ENCODE peak calls at places on chromosomes 3 and 15, in eight cellular contexts. M is NT2/D1; E is GM23338; Z is stomach; L is neural progenitor cell; O is RWPE2; H is fibroblast of lung; B is CD8-positive, alpha-beta memory T cell. Q is an unnamed sample. For H3K4me1 and H3K36me3, the result is how much of the 10 kb centered on the place peaks cover.

GRCh38 chr3:157549498-157549897 is 46.3 kb upstream of the VEPH1 start:
- DNase-seq in O (no peak), E (no peak), L (no peak), H (no peak), M (no peak), B (no peak), Z (no peak), Q (no peak)

GRCh38 chr3:149010504-149010951 is 19.2 kb downstream of the GYG1 start:
- DNase-seq in Z (no peak), H (peak), L (no peak), O (no peak), M (no peak), E (no peak), B (no peak), Q (no peak)

GRCh38 chr3:36792342-36792741 is 28.0 kb upstream of the DCLK3 start:
- DNase-seq in H (peak), M (peak), L (peak), E (peak), O (no peak), Z (no peak), B (no peak), Q (peak)

GRCh38 chr3:170420307-170420821 is 1.7 kb downstream of the CLDN11 start:
- DNase-seq in M (no peak), B (no peak), O (no peak), L (peak), H (peak), E (peak), Z (no peak), Q (no peak)

GRCh38 chr3:184563941-184564684 is 2.5 kb downstream of the EPHB3 start:
- DNase-seq in E (no peak), Z (no peak), L (no peak), O (no peak), H (no peak), M (no peak), B (no peak), Q (peak)

GRCh38 chr15:52783191-52783829 is 6.8 kb downstream of the ONECUT1 start:
- DNase-seq in O (no peak), H (no peak), E (peak), B (no peak), M (no peak), L (peak), Z (no peak), Q (peak)

GRCh38 chr3:18438586-18438985 is 13.4 kb upstream of the SATB1 start:
- DNase-seq in Z (no peak), E (peak), L (no peak), M (no peak), H (no peak), O (no peak), B (peak), Q (no peak)

GRCh38 chr15:33007295-33007855 is 187.1 kb downstream of the FMN1 start:
- DNase-seq in B (no peak), E (peak), M (peak), H (peak), O (no peak), L (peak), Z (no peak), Q (peak)

GRCh38 chr3:66997560-66998074 is 490 bp upstream of the KBTBD8 start:
- DNase-seq in Z (no peak), M (no peak), H (peak), L (no peak), O (no peak), B (peak), E (no peak), Q (no peak)

GRCh38 chr15:50675524-50676144 is 11.0 kb downstream of the TRPM7 start:
- DNase-seq in Z (no peak), L (no peak), B (no peak), E (peak), M (no peak), O (no peak), H (peak), Q (no peak)

GRCh38 chr15:52100807-52101206 is 11.8 kb downstream of the BCL2L10 start:
- DNase-seq in Z (peak), B (no peak), E (no peak), L (no peak), H (peak), O (peak), M (no peak), Q (no peak)

GRCh38 chr3:100761211-100761921 is 52.1 kb downstream of the TFG start:
- DNase-seq in E (peak), B (peak), H (no peak), L (peak), Z (no peak), O (no peak), M (no peak), Q (peak)

GRCh38 chr3:32865364-32865763 is 47.6 kb downstream of the TRIM71 start:
- DNase-seq in M (no peak), Z (peak), L (no peak), B (no peak), O (no peak), E (no peak), H (peak), Q (no peak)
- H3K4me3 ChIP-seq in M (no peak), Z (no peak), L (no peak), B (no peak), O (no peak), E (no peak), H (no peak), Q (no peak)

GRCh38 chr3:187747506-187747905 is 2.2 kb upstream of the BCL6 start:
- DNase-seq in L (no peak), E (no peak), Z (no peak), O (no peak), H (no peak), M (no peak), B (no peak), Q (no peak)

GRCh38 chr3:187746479-187747335 is 1.4 kb upstream of the BCL6 start:
- DNase-seq in M (no peak), O (no peak), H (peak), E (peak), Z (no peak), B (no peak), L (peak), Q (peak)

GRCh38 chr3:187750513-187751123 is 5.3 kb upstream of the BCL6 start:
- DNase-seq in O (no peak), B (no peak), M (no peak), L (peak), E (peak), Z (peak), H (peak), Q (no peak)

GRCh38 chr3:187748050-187748481 is 2.8 kb upstream of the BCL6 start:
- DNase-seq in M (peak), E (peak), L (peak), Z (peak), B (peak), H (peak), O (peak), Q (peak)

DNA sequence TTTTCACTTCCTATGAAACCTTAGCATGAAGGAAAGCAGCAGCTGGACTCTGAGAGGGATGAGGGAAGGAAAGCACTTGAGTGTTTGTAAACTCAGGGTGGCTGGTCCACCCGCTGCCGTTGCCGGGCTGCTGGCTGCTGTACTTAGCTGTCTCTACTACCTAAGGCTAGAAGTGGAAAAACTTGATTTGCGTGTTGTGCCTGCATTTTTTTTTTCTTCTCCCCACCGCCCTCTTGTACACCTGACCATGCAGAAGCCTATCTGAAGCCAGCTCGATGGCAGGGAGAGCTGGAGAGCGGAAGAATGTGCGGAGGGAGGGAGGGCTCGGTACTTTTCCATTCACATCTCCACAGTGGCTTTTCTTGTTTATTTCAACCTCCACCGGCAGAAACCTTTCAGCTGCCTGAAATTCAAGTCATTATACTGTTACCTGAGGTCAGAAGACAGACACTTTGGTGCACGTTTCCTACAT is 4.8 kb upstream of the BCL6 start:
- DNase-seq in B (no peak), H (peak), E (peak), L (peak), M (no peak), Z (peak), O (no peak), Q (no peak)
- H3K4me1 ChIP-seq in B (under half), H (under half), E (under half), L (under half), M (under half), Z (half or more), O (under half), Q (under half)

GRCh38 chr15:72925661-72926060 is 126.6 kb upstream of the NEO1 start:
- DNase-seq in H (peak), E (no peak), Z (no peak), M (no peak), B (no peak), O (no peak), L (no peak), Q (no peak)
- H3K36me3 ChIP-seq in H (under half), E (under half), Z (under half), M (under half), B (under half), O (under half), L (under half), Q (under half)

DNA sequence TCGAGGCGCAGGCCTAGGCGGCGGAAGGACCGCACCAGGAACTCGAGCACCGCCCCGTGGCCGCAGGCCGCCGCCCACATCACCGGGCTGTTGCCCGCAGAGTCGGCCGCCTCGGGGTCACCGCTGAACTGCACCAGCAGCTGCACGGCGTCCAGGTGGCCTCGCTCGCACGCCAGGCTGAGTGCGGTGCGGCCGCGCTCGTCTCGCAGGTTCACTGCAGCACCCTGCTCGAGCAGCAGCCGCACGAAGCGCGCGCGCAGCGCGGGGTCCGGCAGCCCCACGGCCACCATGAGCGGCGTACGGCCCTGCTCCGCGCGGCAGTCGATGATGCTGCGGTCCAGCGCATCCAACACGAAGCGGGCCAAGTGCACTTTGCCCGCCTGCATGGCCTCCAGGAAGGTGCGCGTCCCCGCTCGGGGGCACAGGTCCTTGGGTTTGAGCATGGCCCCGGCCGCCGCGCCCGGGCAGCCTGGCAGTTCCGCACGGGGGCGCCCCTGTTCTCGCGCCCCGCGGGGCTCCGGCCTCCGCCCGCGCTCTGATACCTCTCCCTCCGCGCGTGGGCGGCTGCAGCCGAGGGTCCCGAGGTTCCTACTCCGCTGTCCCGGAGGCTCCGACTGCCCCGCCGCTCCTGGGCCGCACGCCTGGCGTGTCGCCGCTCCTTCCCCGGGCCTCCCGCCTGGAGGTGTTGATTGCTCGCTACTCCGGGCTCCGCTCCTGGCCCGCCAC is 557 bp downstream of the ANKRD63 start:
- DNase-seq in O (no peak), E (peak), L (peak), M (no peak), H (peak), Z (peak), B (peak), Q (peak)
- H3K4me3 ChIP-seq in O (peak), E (peak), L (peak), M (peak), H (no peak), Z (peak), B (peak), Q (peak)

DNA sequence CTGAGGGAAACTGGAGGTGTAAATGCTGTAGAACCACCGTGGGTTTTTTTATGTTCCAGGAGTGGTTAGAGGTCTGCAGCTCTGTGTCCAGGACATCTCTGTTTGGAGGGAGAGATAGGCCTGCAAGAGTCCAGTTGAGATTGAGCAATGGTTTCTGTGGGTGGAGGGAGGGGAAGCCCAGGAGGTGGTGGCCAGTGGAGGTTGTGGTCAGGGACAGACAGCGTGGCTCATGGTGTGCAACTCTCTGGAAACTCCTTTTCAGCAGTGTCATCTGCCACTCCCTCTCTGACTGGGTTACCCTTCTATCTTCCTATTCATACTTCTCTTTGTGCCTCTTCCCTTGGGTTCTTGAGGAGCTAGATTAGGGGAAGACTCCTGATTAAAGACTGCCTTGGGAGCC is 9.6 kb downstream of the XCR1 start:
- DNase-seq in E (no peak), Z (no peak), O (no peak), L (no peak), H (peak), B (no peak), M (no peak), Q (no peak)
- H3K4me1 ChIP-seq in E (under half), Z (under half), O (under half), L (under half), H (under half), B (under half), M (under half), Q (under half)

GRCh38 chr15:45361883-45362282 is 16.5 kb downstream of the GATM start:
- DNase-seq in Z (no peak), B (no peak), O (no peak), M (no peak), H (no peak), E (no peak), L (no peak), Q (no peak)

GRCh38 chr15:45364271-45364670 is 14.1 kb downstream of the GATM start:
- DNase-seq in E (no peak), M (no peak), O (no peak), B (no peak), Z (no peak), L (no peak), H (no peak), Q (no peak)

GRCh38 chr15:45363334-45363733 is 15.0 kb downstream of the GATM start:
- DNase-seq in O (no peak), B (no peak), L (no peak), E (no peak), H (no peak), Z (no peak), M (no peak), Q (no peak)

GRCh38 chr15:45362419-45362818 is 15.9 kb downstream of the GATM start:
- DNase-seq in E (no peak), L (no peak), M (no peak), B (no peak), H (no peak), O (no peak), Z (no peak), Q (no peak)
- H3K36me3 ChIP-seq in E (under half), L (under half), M (under half), B (under half), H (under half), O (under half), Z (half or more), Q (under half)

GRCh38 chr15:41493902-41494189 is 172 bp downstream of the ITPKA start:
- DNase-seq in M (no peak), O (no peak), L (no peak), Z (no peak), E (no peak), B (no peak), H (no peak), Q (no peak)
- H3K4me3 ChIP-seq in M (peak), O (peak), L (peak), Z (peak), E (peak), B (peak), H (no peak), Q (peak)

GRCh38 chr3:146540978-146541377 is 3.4 kb downstream of the PLSCR1 start:
- DNase-seq in H (no peak), L (no peak), O (no peak), M (no peak), B (no peak), Z (no peak), E (no peak), Q (no peak)
- H3K4me1 ChIP-seq in H (under half), L (under half), O (under half), M (under half), B (under half), Z (half or more), E (under half), Q (under half)

DNA sequence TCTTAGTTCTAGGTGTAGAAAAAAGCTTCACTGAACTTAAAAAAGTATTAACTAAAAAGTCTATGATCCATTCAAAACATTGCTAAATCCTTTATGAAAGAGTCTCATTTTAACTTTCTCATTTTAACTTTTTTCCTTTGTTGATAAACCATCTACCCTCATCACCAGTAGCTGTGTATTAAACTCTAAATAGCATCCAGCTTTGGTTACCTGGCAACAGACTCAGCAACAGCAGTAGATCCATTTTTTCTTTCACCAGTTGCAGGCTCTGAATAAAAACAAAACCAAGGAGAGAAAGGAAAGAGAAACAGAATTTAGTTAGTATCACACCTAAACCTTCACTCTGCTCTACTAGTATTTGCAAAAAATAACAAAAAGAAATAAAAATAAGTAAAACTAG is 51.6 kb downstream of the TP53BP1 start:
- DNase-seq in O (no peak), H (peak), Z (no peak), B (no peak), E (no peak), L (no peak), M (no peak), Q (peak)
- H3K36me3 ChIP-seq in O (half or more), H (under half), Z (half or more), B (under half), E (under half), L (under half), M (under half), Q (under half)

DNA sequence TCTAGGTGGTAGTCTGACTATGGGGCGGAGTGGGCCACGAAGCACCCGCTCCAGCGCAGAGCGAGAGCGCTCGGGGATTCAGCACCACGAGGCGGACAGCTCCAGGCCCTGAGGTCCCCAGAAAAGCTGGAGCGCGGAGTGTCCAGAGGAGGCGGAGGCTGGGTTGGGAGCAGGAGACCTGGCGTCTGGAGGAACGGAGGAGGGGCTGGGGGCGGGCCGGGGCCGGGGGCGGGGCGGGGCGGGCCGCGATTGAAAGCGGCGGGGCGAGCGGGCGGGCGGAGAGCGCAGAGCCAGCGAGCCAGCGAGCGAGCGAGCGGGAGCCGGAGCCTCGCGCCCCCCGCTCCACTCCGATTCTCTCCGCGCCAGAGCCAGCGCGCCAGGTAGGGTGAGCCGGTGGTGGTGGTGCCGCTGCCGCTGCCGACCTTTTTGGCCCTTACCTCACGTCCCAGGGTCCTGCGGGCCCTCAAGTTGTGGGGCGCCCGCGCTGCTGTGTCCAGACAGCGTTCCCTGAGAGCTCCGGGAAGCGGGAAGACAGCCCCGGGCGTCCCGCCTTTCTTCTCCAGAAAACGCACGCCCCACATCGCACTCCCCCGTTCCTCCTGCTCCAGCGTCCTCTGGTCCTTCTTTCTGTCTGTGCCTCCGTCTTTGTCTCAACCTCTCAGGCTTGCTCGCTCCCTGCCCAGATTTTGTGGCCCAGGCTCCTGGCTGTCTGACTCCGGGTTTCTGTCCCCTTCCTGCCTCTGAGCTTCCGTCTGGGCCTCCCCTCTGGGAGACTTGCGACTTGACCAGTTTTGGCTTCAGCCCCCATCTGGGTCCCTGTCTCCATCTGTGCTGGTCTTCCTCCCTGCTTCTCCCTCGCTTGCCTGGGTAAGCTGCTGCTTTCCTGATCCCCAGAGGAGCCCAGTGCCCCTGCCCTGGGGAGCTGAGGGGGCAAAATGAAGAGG is at the start of gene GRM2:
- DNase-seq in L (peak), O (peak), B (no peak), H (peak), M (peak), Z (peak), E (peak), Q (peak)
- H3K4me3 ChIP-seq in L (peak), O (peak), B (no peak), H (peak), M (peak), Z (peak), E (peak), Q (no peak)

Q was measured in HAP-1.